ENCODE peak calls at places on chromosomes 7 and 10, in five cellular contexts. O is CD4-positive, alpha-beta memory T cell; X is pancreas; L is iPS DF 6.9; M is tibial nerve. D is an unnamed sample.

GRCh38 chr7:25515876-25516275 is 287.6 kb upstream of the NPVF start:
- DNase-seq in O (no peak), X (no peak), L (no peak), M (no peak), D (no peak)

GRCh38 chr10:129963076-129963830 is 821 bp downstream of the EBF3 start:
- DNase-seq in O (no peak), X (no peak), L (no peak), M (no peak), D (no peak)

GRCh38 chr10:46014683-46015405 is 15.6 kb downstream of the NCOA4 start:
- DNase-seq in O (no peak), X (no peak), L (no peak), M (no peak), D (no peak)

GRCh38 chr7:22447759-22448158 is 52.2 kb downstream of the STEAP1B start:
- DNase-seq in O (no peak), X (no peak), L (no peak), M (no peak), D (no peak)

GRCh38 chr7:28183627-28184026 is 3.0 kb upstream of the JAZF1 start:
- DNase-seq in O (no peak), X (no peak), L (no peak), M (no peak), D (no peak)

GRCh38 chr10:23040002-23040401 is 55.4 kb upstream of the MSRB2 start:
- DNase-seq in O (no peak), X (no peak), L (no peak), M (no peak), D (no peak)

GRCh38 chr10:123800299-123800698 is 91.3 kb downstream of the CPXM2 start:
- DNase-seq in O (no peak), X (no peak), L (no peak), M (no peak), D (no peak)

GRCh38 chr7:133344275-133344674 is 91.4 kb downstream of the EXOC4 start:
- DNase-seq in O (no peak), X (no peak), L (no peak), M (no peak), D (no peak)

GRCh38 chr10:56880541-56880940 is 519.5 kb upstream of the ZWINT start:
- DNase-seq in O (no peak), X (no peak), L (no peak), M (no peak), D (no peak)

GRCh38 chr10:113007343-113007771 is 57.3 kb downstream of the TCF7L2 start:
- DNase-seq in O (peak; percentile 75), X (no peak), L (no peak), M (no peak), D (no peak)

GRCh38 chr10:92590623-92591549 is 2.0 kb upstream of the KIF11 start:
- DNase-seq in O (no peak), X (no peak), L (no peak), M (peak; percentile 72), D (no peak)

GRCh38 chr7:114976666-114977065 is 54.8 kb downstream of the MDFIC start:
- DNase-seq in O (no peak), X (no peak), L (no peak), M (no peak), D (no peak)

GRCh38 chr7:100003711-100004661 is 11.4 kb upstream of the ZKSCAN1 start:
- DNase-seq in O (no peak), X (peak; percentile 71), L (no peak), M (no peak), D (peak; percentile 36)

GRCh38 chr7:47417122-47417480 is 164.8 kb downstream of the TNS3 start:
- DNase-seq in O (no peak), X (no peak), L (no peak), M (no peak), D (no peak)

GRCh38 chr10:90920986-90921643 is at the start of gene ANKRD1:
- DNase-seq in O (no peak), X (no peak), L (peak; percentile 29), M (no peak), D (peak; percentile 85)

GRCh38 chr7:128168667-128169210 is 72.3 kb upstream of the LEP start:
- DNase-seq in O (no peak), X (peak; percentile 66), L (no peak), M (no peak), D (peak; percentile 78)

GRCh38 chr7:77753173-77753572 is 45.1 kb downstream of the TMEM60 start:
- DNase-seq in O (no peak), X (no peak), L (no peak), M (no peak), D (no peak)

GRCh38 chr7:114575098-114575497 is 160.5 kb downstream of the FOXP2 start:
- DNase-seq in O (no peak), X (no peak), L (no peak), M (no peak), D (no peak)

GRCh38 chr7:127886248-127886647 is 145.0 kb downstream of the LRRC4 start:
- DNase-seq in O (no peak), X (no peak), L (no peak), M (no peak), D (no peak)

GRCh38 chr10:124248056-124248455 is 154.7 kb upstream of the CHST15 start:
- DNase-seq in O (no peak), X (no peak), L (no peak), M (no peak), D (no peak)

GRCh38 chr7:32479574-32480200 is 10.5 kb downstream of the LSM5 start:
- DNase-seq in O (no peak), X (no peak), L (no peak), M (no peak), D (peak; percentile 67)

GRCh38 chr10:89175821-89176220 is 31.3 kb downstream of the CH25H start:
- DNase-seq in O (no peak), X (no peak), L (no peak), M (no peak), D (no peak)